ENCODE peak calls at places on chromosomes 1 and 21, in ten cellular contexts. K, H, S, J, G, T, Q, O, E and P are unnamed samples.

GRCh38 chr1:19324665-19324990 is 12.5 kb downstream of the SLC66A1 start:
- DNase-seq in K (no peak), H (no peak), S (no peak), J (no peak), G (no peak), T (no peak), Q (no peak), O (no peak), E (no peak), P (no peak)

GRCh38 chr1:177770096-177770495 is 199.8 kb downstream of the SEC16B start:
- DNase-seq in K (no peak), H (no peak), S (no peak), J (no peak), G (no peak), T (no peak), Q (no peak), O (no peak), E (no peak), P (no peak)

GRCh38 chr1:223189903-223190724 is 47.1 kb upstream of the TLR5 start:
- DNase-seq in K (no peak), H (no peak), S (no peak), J (no peak), G (no peak), T (peak), Q (peak), O (no peak), E (no peak), P (no peak)

GRCh38 chr1:101453844-101454243 is 217.0 kb downstream of the S1PR1 start:
- DNase-seq in K (no peak), H (no peak), S (no peak), J (no peak), G (no peak), T (no peak), Q (no peak), O (no peak), E (no peak), P (no peak)

GRCh38 chr1:229254910-229255541 is 15.9 kb upstream of the RAB4A start:
- DNase-seq in K (peak), H (no peak), S (no peak), J (no peak), G (no peak), T (peak), Q (no peak), O (no peak), E (no peak), P (no peak)

GRCh38 chr1:23925279-23925678 is 12.1 kb upstream of the CNR2 start:
- DNase-seq in K (no peak), H (no peak), S (no peak), J (no peak), G (no peak), T (no peak), Q (no peak), O (no peak), E (no peak), P (no peak)

GRCh38 chr1:155186266-155186954 is 12.8 kb downstream of the TRIM46 start:
- DNase-seq in K (no peak), H (no peak), S (no peak), J (no peak), G (no peak), T (no peak), Q (no peak), O (no peak), E (peak), P (no peak)

GRCh38 chr1:204563324-204563723 is 47.1 kb downstream of the MDM4 start:
- DNase-seq in K (no peak), H (no peak), S (no peak), J (no peak), G (no peak), T (no peak), Q (no peak), O (no peak), E (no peak), P (no peak)

GRCh38 chr1:26790551-26790953 is 2.8 kb downstream of the PIGV start:
- DNase-seq in K (no peak), H (no peak), S (no peak), J (no peak), G (no peak), T (no peak), Q (peak), O (no peak), E (no peak), P (no peak)

GRCh38 chr1:23787701-23788100 is 3.2 kb upstream of the LYPLA2 start:
- DNase-seq in K (no peak), H (no peak), S (no peak), J (no peak), G (no peak), T (no peak), Q (no peak), O (no peak), E (no peak), P (no peak)

GRCh38 chr1:212980123-212980800 is 29.9 kb downstream of the VASH2 start:
- DNase-seq in K (no peak), H (no peak), S (no peak), J (no peak), G (no peak), T (peak), Q (no peak), O (peak), E (no peak), P (no peak)

GRCh38 chr21:27536319-27536718 is 569.4 kb upstream of the ADAMTS5 start:
- DNase-seq in K (no peak), H (no peak), S (no peak), J (no peak), G (no peak), T (peak), Q (no peak), O (no peak), E (no peak), P (no peak)

GRCh38 chr1:198161718-198162090 is 4.9 kb downstream of the NEK7 start:
- DNase-seq in K (no peak), H (no peak), S (no peak), J (no peak), G (no peak), T (no peak), Q (no peak), O (no peak), E (no peak), P (no peak)

GRCh38 chr1:244735854-244736561 is 83.1 kb downstream of the DESI2 start:
- DNase-seq in K (no peak), H (no peak), S (no peak), J (no peak), G (no peak), T (no peak), Q (no peak), O (no peak), E (no peak), P (no peak)

GRCh38 chr1:176879784-176880620 is 284.5 kb downstream of the ASTN1 start:
- DNase-seq in K (no peak), H (peak), S (no peak), J (no peak), G (no peak), T (no peak), Q (no peak), O (no peak), E (no peak), P (no peak)

GRCh38 chr1:44531785-44532566 is 126.9 kb downstream of the RNF220 start:
- DNase-seq in K (no peak), H (no peak), S (no peak), J (no peak), G (no peak), T (peak), Q (no peak), O (peak), E (no peak), P (no peak)

GRCh38 chr1:163824006-163824405 is 502.3 kb downstream of the NUF2 start:
- DNase-seq in K (no peak), H (no peak), S (no peak), J (no peak), G (no peak), T (peak), Q (no peak), O (peak), E (peak), P (no peak)

GRCh38 chr1:163822933-163823511 is 501.3 kb downstream of the NUF2 start:
- DNase-seq in K (no peak), H (no peak), S (no peak), J (no peak), G (no peak), T (no peak), Q (no peak), O (no peak), E (no peak), P (no peak)

GRCh38 chr1:163821679-163822078 is 499.9 kb downstream of the NUF2 start:
- DNase-seq in K (no peak), H (no peak), S (no peak), J (no peak), G (no peak), T (peak), Q (no peak), O (no peak), E (no peak), P (no peak)

GRCh38 chr1:163820190-163820589 is 498.4 kb downstream of the NUF2 start:
- DNase-seq in K (peak), H (no peak), S (no peak), J (no peak), G (no peak), T (no peak), Q (no peak), O (no peak), E (no peak), P (no peak)

GRCh38 chr1:163820748-163821147 is 499.0 kb downstream of the NUF2 start:
- DNase-seq in K (peak), H (no peak), S (no peak), J (no peak), G (no peak), T (peak), Q (no peak), O (no peak), E (no peak), P (no peak)
- TF ChIP-seq CTCF in K (peak), H (no peak), S (no peak), J (no peak), G (peak), T (no peak), Q (peak), O (no peak), E (no peak), P (peak)

GRCh38 chr1:2443285-2444137 is 31.1 kb upstream of the PEX10 start:
- DNase-seq in K (peak), H (peak), S (no peak), J (no peak), G (peak), T (no peak), Q (no peak), O (no peak), E (no peak), P (no peak)
- TF ChIP-seq CTCF in K (peak), H (peak), S (no peak), J (no peak), G (no peak), T (peak), Q (no peak), O (peak), E (no peak), P (no peak)

GRCh38 chr1:162885265-162885664 is 24.3 kb upstream of the CCDC190 start:
- DNase-seq in K (no peak), H (no peak), S (no peak), J (no peak), G (no peak), T (no peak), Q (no peak), O (no peak), E (no peak), P (no peak)

GRCh38 chr1:162877412-162877811 is 16.4 kb upstream of the CCDC190 start:
- DNase-seq in K (no peak), H (no peak), S (no peak), J (no peak), G (no peak), T (no peak), Q (no peak), O (no peak), E (no peak), P (no peak)

GRCh38 chr1:162878000-162878596 is 17.1 kb upstream of the CCDC190 start:
- DNase-seq in K (peak), H (peak), S (no peak), J (peak), G (peak), T (peak), Q (peak), O (peak), E (peak), P (peak)

GRCh38 chr1:162882248-162882666 is 21.3 kb upstream of the CCDC190 start:
- DNase-seq in K (no peak), H (no peak), S (no peak), J (no peak), G (peak), T (no peak), Q (no peak), O (no peak), E (no peak), P (no peak)

DNA sequence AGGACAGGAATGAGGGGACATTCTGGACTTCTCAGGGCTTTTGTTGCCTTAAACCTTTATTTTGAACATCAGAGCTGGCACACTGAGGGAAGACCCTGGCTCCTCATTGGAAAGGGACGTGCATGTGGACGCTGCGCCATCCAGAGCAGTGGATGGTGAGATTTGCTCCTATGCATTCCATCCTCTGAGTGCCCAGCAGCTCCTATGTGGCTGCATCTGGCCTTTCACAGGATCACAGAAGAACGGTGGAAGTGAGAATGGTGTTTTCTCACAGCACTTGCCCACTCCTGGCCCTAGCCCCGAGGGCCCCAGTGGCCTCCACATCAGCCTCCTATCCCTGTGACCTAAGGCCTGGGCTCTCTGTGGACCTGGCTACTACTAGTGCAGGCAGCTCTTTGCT is 20.6 kb upstream of the CCDC190 start:
- DNase-seq in K (no peak), H (no peak), S (no peak), J (no peak), G (no peak), T (no peak), Q (no peak), O (no peak), E (no peak), P (no peak)
- TF ChIP-seq CTCF in K (no peak), H (no peak), S (no peak), J (no peak), G (no peak), T (no peak), Q (no peak), O (no peak), E (no peak), P (no peak)

GRCh38 chr1:182407724-182408123 is 7.3 kb upstream of the TEDDM1 start:
- DNase-seq in K (no peak), H (no peak), S (no peak), J (no peak), G (no peak), T (no peak), Q (no peak), O (no peak), E (no peak), P (no peak)

GRCh38 chr1:182406006-182406405 is 5.5 kb upstream of the TEDDM1 start:
- DNase-seq in K (no peak), H (no peak), S (no peak), J (no peak), G (no peak), T (peak), Q (no peak), O (no peak), E (no peak), P (no peak)

GRCh38 chr1:182405578-182405977 is 5.1 kb upstream of the TEDDM1 start:
- DNase-seq in K (no peak), H (no peak), S (no peak), J (no peak), G (no peak), T (no peak), Q (no peak), O (no peak), E (no peak), P (no peak)

GRCh38 chr1:182408435-182409070 is 8.1 kb upstream of the TEDDM1 start:
- DNase-seq in K (no peak), H (no peak), S (no peak), J (no peak), G (no peak), T (no peak), Q (no peak), O (no peak), E (no peak), P (no peak)

GRCh38 chr1:182404764-182405163 is 4.3 kb upstream of the TEDDM1 start:
- DNase-seq in K (no peak), H (no peak), S (no peak), J (no peak), G (no peak), T (no peak), Q (no peak), O (no peak), E (no peak), P (no peak)
- TF ChIP-seq CTCF in K (no peak), H (no peak), S (no peak), J (no peak), G (no peak), T (no peak), Q (no peak), O (no peak), E (no peak), P (no peak)

GRCh38 chr1:114549137-114549536 is 32.3 kb downstream of the BCAS2 start:
- DNase-seq in K (no peak), H (no peak), S (no peak), J (no peak), G (no peak), T (peak), Q (no peak), O (no peak), E (no peak), P (no peak)

GRCh38 chr1:114550336-114550735 is 31.1 kb downstream of the BCAS2 start:
- DNase-seq in K (no peak), H (no peak), S (no peak), J (no peak), G (no peak), T (no peak), Q (no peak), O (no peak), E (no peak), P (no peak)

GRCh38 chr1:114551400-114551799 is 30.0 kb downstream of the BCAS2 start:
- DNase-seq in K (no peak), H (no peak), S (no peak), J (no peak), G (no peak), T (no peak), Q (no peak), O (peak), E (no peak), P (no peak)

GRCh38 chr1:114540202-114540601 is 29.2 kb upstream of the TRIM33 start:
- DNase-seq in K (no peak), H (no peak), S (no peak), J (no peak), G (no peak), T (no peak), Q (no peak), O (no peak), E (no peak), P (no peak)

GRCh38 chr1:114545796-114546195 is 34.8 kb upstream of the TRIM33 start:
- DNase-seq in K (no peak), H (no peak), S (no peak), J (no peak), G (no peak), T (no peak), Q (no peak), O (no peak), E (no peak), P (no peak)
- TF ChIP-seq CTCF in K (no peak), H (no peak), S (no peak), J (no peak), G (no peak), T (no peak), Q (no peak), O (no peak), E (no peak), P (no peak)